ENCODE peak calls at places on chromosomes 11 and 22, in seven cellular contexts. K is nucleus accumbens; U is HTR-8/SVneo; I is stimulated activated CD4-positive, alpha-beta T cell treated with anti-CD3 and anti-CD28 coated beads, Interleukin-15, amount 100 ng/mL, for 24 hours; L is cardiac fibroblast; Q is foreskin fibroblast; D is HL-60. O is an unnamed sample.

GRCh38 chr11:64719406-64719805 is 3.6 kb downstream of the NRXN2 start:
- DNase-seq in K (no peak), U (no peak), I (no peak), L (no peak), Q (no peak), D (no peak), O (no peak)

GRCh38 chr11:46330887-46331652 is 16.2 kb upstream of the DGKZ start:
- DNase-seq in K (no peak), U (no peak), I (peak; percentile 59), L (peak; percentile 25), Q (no peak), D (no peak), O (no peak)

GRCh38 chr11:58927393-58928081 is 11.8 kb upstream of the GLYATL1 start:
- DNase-seq in K (no peak), U (no peak), I (peak; percentile 39), L (peak; percentile 26), Q (no peak), D (no peak), O (no peak)

GRCh38 chr22:21447694-21448402 is 19.3 kb upstream of the TMEM191C start:
- DNase-seq in K (no peak), U (no peak), I (no peak), L (no peak), Q (no peak), D (peak; percentile 1), O (no peak)

GRCh38 chr11:64519541-64519940 is 71.5 kb upstream of the SLC22A12 start:
- DNase-seq in K (no peak), U (no peak), I (no peak), L (no peak), Q (no peak), D (no peak), O (no peak)

GRCh38 chr11:16799890-16800289 is 61.4 kb downstream of the C11orf58 start:
- DNase-seq in K (no peak), U (no peak), I (no peak), L (no peak), Q (no peak), D (no peak), O (no peak)

GRCh38 chr22:45678961-45679912 is 7.6 kb downstream of the ATXN10 start:
- DNase-seq in K (no peak), U (no peak), I (no peak), L (no peak), Q (peak; percentile 72), D (no peak), O (no peak)

GRCh38 chr22:20155330-20156041 is 4.6 kb upstream of the CCDC188 start:
- DNase-seq in K (no peak), U (no peak), I (no peak), L (peak; percentile 31), Q (peak; percentile 64), D (peak; percentile 29), O (no peak)

GRCh38 chr11:113632981-113633380 is 73.1 kb downstream of the TMPRSS5 start:
- DNase-seq in K (no peak), U (no peak), I (no peak), L (peak; percentile 35), Q (no peak), D (no peak), O (peak; percentile 6)

GRCh38 chr11:96246718-96247540 is 96.1 kb downstream of the MAML2 start:
- DNase-seq in K (no peak), U (peak; percentile 50), I (no peak), L (no peak), Q (no peak), D (peak; percentile 81), O (peak; percentile 73)

GRCh38 chr22:37485714-37486223 is 415 bp downstream of the MFNG start:
- DNase-seq in K (no peak), U (no peak), I (peak; percentile 44), L (no peak), Q (no peak), D (peak; percentile 35), O (no peak)

GRCh38 chr11:128448981-128449713 is 138.2 kb downstream of the ETS1 start:
- DNase-seq in K (no peak), U (no peak), I (no peak), L (peak; percentile 62), Q (no peak), D (no peak), O (no peak)

GRCh38 chr11:81089242-81089641 is 1644.4 kb downstream of the FAM181B start:
- DNase-seq in K (no peak), U (no peak), I (no peak), L (no peak), Q (no peak), D (no peak), O (no peak)

GRCh38 chr11:103878646-103879045 is 157.8 kb upstream of the DDI1 start:
- DNase-seq in K (no peak), U (no peak), I (no peak), L (no peak), Q (no peak), D (peak; percentile 28), O (no peak)

GRCh38 chr22:32904044-32904443 is 102.5 kb downstream of the TIMP3 start:
- DNase-seq in K (no peak), U (peak; percentile 17), I (peak; percentile 34), L (peak; percentile 41), Q (no peak), D (peak; percentile 11), O (no peak)

GRCh38 chr22:17369553-17370035 is 334 bp downstream of the CECR2 start:
- DNase-seq in K (no peak), U (no peak), I (peak; percentile 45), L (peak; percentile 53), Q (no peak), D (no peak), O (no peak)

GRCh38 chr11:59180907-59181306 is 9.0 kb downstream of the DTX4 start:
- DNase-seq in K (no peak), U (no peak), I (no peak), L (no peak), Q (no peak), D (no peak), O (no peak)

GRCh38 chr11:6353367-6353987 is 33.2 kb upstream of the CAVIN3 start:
- DNase-seq in K (no peak), U (peak; percentile 26), I (peak; percentile 65), L (peak; percentile 58), Q (peak; percentile 18), D (peak; percentile 51), O (no peak)

GRCh38 chr11:120342226-120342625 is 6.0 kb downstream of the ARHGEF12 start:
- DNase-seq in K (no peak), U (no peak), I (no peak), L (no peak), Q (no peak), D (no peak), O (no peak)

GRCh38 chr11:3198815-3199214 is 19.8 kb downstream of the MRGPRG start:
- DNase-seq in K (no peak), U (no peak), I (no peak), L (no peak), Q (no peak), D (no peak), O (no peak)

GRCh38 chr11:92272651-92273050 is 48.0 kb downstream of the FAT3 start:
- DNase-seq in K (no peak), U (no peak), I (no peak), L (no peak), Q (no peak), D (no peak), O (no peak)

GRCh38 chr11:77842451-77843121 is 21.6 kb downstream of the AAMDC start:
- DNase-seq in K (no peak), U (no peak), I (no peak), L (peak; percentile 21), Q (no peak), D (peak; percentile 15), O (no peak)

GRCh38 chr22:38850941-38851849 is 7.4 kb upstream of the NPTXR start:
- DNase-seq in K (no peak), U (no peak), I (no peak), L (peak; percentile 52), Q (peak; percentile 73), D (no peak), O (no peak)

GRCh38 chr11:4441500-4441899 is 7.6 kb upstream of the OR52K2 start:
- DNase-seq in K (no peak), U (no peak), I (no peak), L (no peak), Q (no peak), D (peak; percentile 86), O (no peak)

GRCh38 chr11:66047541-66048365 is 1.2 kb downstream of the GAL3ST3 start:
- DNase-seq in K (no peak), U (no peak), I (no peak), L (no peak), Q (no peak), D (no peak), O (no peak)

GRCh38 chr11:92556435-92556834 is 331.8 kb downstream of the FAT3 start:
- DNase-seq in K (no peak), U (no peak), I (no peak), L (peak; percentile 8), Q (no peak), D (no peak), O (no peak)

GRCh38 chr11:70594031-70594430 is 195.7 kb downstream of the CTTN start:
- DNase-seq in K (no peak), U (no peak), I (no peak), L (no peak), Q (no peak), D (no peak), O (no peak)